ENCODE peak calls at places on chromosomes 2 and 18, in six cellular contexts. One of them, this sample, is unnamed.

GRCh38 chr2:85540131-85540587 is 1.2 kb downstream of the MAT2A start:
- DNase-seq in MCF 10A: peak; percentile 38
- DNase-seq in stimulated activated naive CD8-positive, alpha-beta T cell treated with anti-CD3 and anti-CD28 coated beads, Interleukin-15, amount 100 ng/mL, for 72 hours: no peak
- DNase-seq in hypothalamus: no peak
- DNase-seq in iris pigment epithelial cell: no peak
- DNase-seq in NCI-H1092 treated with DMSO at 0.1 percent for 48 hours: no peak
- DNase-seq in this sample: no peak

GRCh38 chr18:48667276-48668254 is 128.7 kb downstream of the CTIF start:
- DNase-seq in MCF 10A: peak; percentile 5
- DNase-seq in stimulated activated naive CD8-positive, alpha-beta T cell treated with anti-CD3 and anti-CD28 coated beads, Interleukin-15, amount 100 ng/mL, for 72 hours: no peak
- DNase-seq in hypothalamus: no peak
- DNase-seq in iris pigment epithelial cell: peak; percentile 30
- DNase-seq in NCI-H1092 treated with DMSO at 0.1 percent for 48 hours: peak; percentile 50
- DNase-seq in this sample: no peak

GRCh38 chr2:45814951-45815621 is 163.6 kb downstream of the PRKCE start:
- DNase-seq in MCF 10A: no peak
- DNase-seq in stimulated activated naive CD8-positive, alpha-beta T cell treated with anti-CD3 and anti-CD28 coated beads, Interleukin-15, amount 100 ng/mL, for 72 hours: no peak
- DNase-seq in hypothalamus: no peak
- DNase-seq in iris pigment epithelial cell: no peak
- DNase-seq in NCI-H1092 treated with DMSO at 0.1 percent for 48 hours: no peak
- DNase-seq in this sample: no peak

GRCh38 chr2:104818249-104818648 is 35.7 kb upstream of the POU3F3 start:
- DNase-seq in MCF 10A: no peak
- DNase-seq in stimulated activated naive CD8-positive, alpha-beta T cell treated with anti-CD3 and anti-CD28 coated beads, Interleukin-15, amount 100 ng/mL, for 72 hours: no peak
- DNase-seq in hypothalamus: no peak
- DNase-seq in iris pigment epithelial cell: no peak
- DNase-seq in NCI-H1092 treated with DMSO at 0.1 percent for 48 hours: no peak
- DNase-seq in this sample: no peak

GRCh38 chr2:100919316-100919715 is 82.8 kb upstream of the RPL31 start:
- DNase-seq in MCF 10A: no peak
- DNase-seq in stimulated activated naive CD8-positive, alpha-beta T cell treated with anti-CD3 and anti-CD28 coated beads, Interleukin-15, amount 100 ng/mL, for 72 hours: no peak
- DNase-seq in hypothalamus: no peak
- DNase-seq in iris pigment epithelial cell: no peak
- DNase-seq in NCI-H1092 treated with DMSO at 0.1 percent for 48 hours: no peak
- DNase-seq in this sample: no peak

GRCh38 chr2:164597988-164598387 is 23.3 kb downstream of the GRB14 start:
- DNase-seq in MCF 10A: no peak
- DNase-seq in stimulated activated naive CD8-positive, alpha-beta T cell treated with anti-CD3 and anti-CD28 coated beads, Interleukin-15, amount 100 ng/mL, for 72 hours: no peak
- DNase-seq in hypothalamus: no peak
- DNase-seq in iris pigment epithelial cell: no peak
- DNase-seq in NCI-H1092 treated with DMSO at 0.1 percent for 48 hours: no peak
- DNase-seq in this sample: no peak

GRCh38 chr2:216242365-216242764 is 129.9 kb downstream of the MARCHF4 start:
- DNase-seq in MCF 10A: no peak
- DNase-seq in stimulated activated naive CD8-positive, alpha-beta T cell treated with anti-CD3 and anti-CD28 coated beads, Interleukin-15, amount 100 ng/mL, for 72 hours: no peak
- DNase-seq in hypothalamus: no peak
- DNase-seq in iris pigment epithelial cell: no peak
- DNase-seq in NCI-H1092 treated with DMSO at 0.1 percent for 48 hours: peak; percentile 87
- DNase-seq in this sample: no peak

GRCh38 chr18:27789406-27789805 is 387.5 kb downstream of the CDH2 start:
- DNase-seq in MCF 10A: no peak
- DNase-seq in stimulated activated naive CD8-positive, alpha-beta T cell treated with anti-CD3 and anti-CD28 coated beads, Interleukin-15, amount 100 ng/mL, for 72 hours: no peak
- DNase-seq in hypothalamus: no peak
- DNase-seq in iris pigment epithelial cell: no peak
- DNase-seq in NCI-H1092 treated with DMSO at 0.1 percent for 48 hours: no peak
- DNase-seq in this sample: no peak

This sample was measured in mesothelial cell of epicardium.